ENCODE peak calls at places on chromosomes 1 and 21, in eight cellular contexts. S, P, Y, L, Z, G, D and E are unnamed samples.

GRCh38 chr1:8848663-8849386 is 29.7 kb downstream of the ENO1 start:
- DNase-seq in L (peak), Y (peak), Z (peak), G (peak), P (peak), D (peak), S (peak), E (no peak)

GRCh38 chr1:34266127-34266951 is 89.6 kb downstream of the C1orf94 start:
- DNase-seq in G (peak), S (no peak), Z (no peak), L (no peak), P (peak), D (no peak), Y (no peak), E (peak)

GRCh38 chr1:216175714-216176113 is 247.5 kb downstream of the USH2A start:
- DNase-seq in G (no peak), P (no peak), Y (no peak), D (no peak), L (no peak), Z (no peak), S (no peak), E (no peak)

GRCh38 chr1:14390816-14391215 is 207.7 kb upstream of the KAZN start:
- DNase-seq in Y (no peak), S (no peak), P (no peak), G (no peak), L (no peak), D (no peak), Z (no peak), E (no peak)

GRCh38 chr1:20682571-20683236 is 21.5 kb upstream of the DDOST start:
- DNase-seq in L (no peak), Y (no peak), P (no peak), S (no peak), Z (no peak), G (peak), D (no peak), E (no peak)

GRCh38 chr1:22971161-22972062 is 1.3 kb downstream of the LACTBL1 start:
- DNase-seq in D (no peak), Y (no peak), S (peak), G (no peak), Z (no peak), P (no peak), L (no peak), E (no peak)

GRCh38 chr1:94110021-94110761 is 10.8 kb downstream of the ABCA4 start:
- DNase-seq in D (no peak), L (no peak), P (no peak), Z (no peak), S (no peak), G (no peak), Y (no peak), E (no peak)

GRCh38 chr1:29033829-29034466 is 89.8 kb downstream of the TMEM200B start:
- DNase-seq in D (no peak), Z (peak), Y (no peak), S (peak), P (peak), G (peak), L (no peak), E (no peak)

GRCh38 chr1:203084588-203085527 is 954 bp downstream of the MYOG start:
- DNase-seq in P (no peak), Y (no peak), D (peak), G (no peak), L (no peak), S (no peak), Z (no peak), E (peak)

GRCh38 chr1:10901894-10902805 is 105.7 kb upstream of the CASZ1 start:
- DNase-seq in Z (no peak), D (no peak), P (no peak), S (no peak), Y (no peak), G (no peak), L (no peak), E (no peak)

GRCh38 chr1:216183007-216183406 is 240.2 kb downstream of the USH2A start:
- DNase-seq in L (no peak), Y (no peak), Z (no peak), S (peak), G (no peak), P (peak), D (no peak), E (no peak)

GRCh38 chr1:115476616-115477015 is 138.6 kb upstream of the NGF start:
- DNase-seq in P (no peak), D (no peak), L (no peak), Y (no peak), G (no peak), S (no peak), Z (no peak), E (no peak)

GRCh38 chr1:9720785-9721605 is 69.5 kb downstream of the PIK3CD start:
- DNase-seq in L (no peak), P (no peak), D (no peak), Z (no peak), G (no peak), S (no peak), Y (no peak), E (no peak)

GRCh38 chr1:92736395-92736794 is 48.5 kb downstream of the EVI5 start:
- DNase-seq in Y (no peak), G (no peak), Z (no peak), P (no peak), L (no peak), D (no peak), S (peak), E (no peak)

GRCh38 chr1:41807390-41807789 is 111.3 kb downstream of the HIVEP3 start:
- DNase-seq in S (no peak), Y (no peak), G (no peak), Z (no peak), D (no peak), L (no peak), P (no peak), E (no peak)

GRCh38 chr1:70317087-70317486 is 37.4 kb downstream of the ANKRD13C start:
- DNase-seq in D (no peak), P (no peak), Z (no peak), L (no peak), S (no peak), G (no peak), Y (no peak), E (no peak)

GRCh38 chr1:26190373-26190987 is at the start of gene CATSPER4:
- DNase-seq in D (no peak), Z (peak), S (peak), P (no peak), G (no peak), L (no peak), Y (no peak), E (no peak)

GRCh38 chr1:220691039-220691684 is 999 bp downstream of the C1orf115 start:
- DNase-seq in S (no peak), D (no peak), L (no peak), G (no peak), P (no peak), Z (no peak), Y (no peak), E (no peak)

GRCh38 chr1:212951058-212951923 is 950 bp downstream of the VASH2 start:
- DNase-seq in Y (no peak), D (no peak), P (no peak), G (no peak), Z (peak), L (no peak), S (no peak), E (no peak)

GRCh38 chr1:145692785-145693443 is 14.3 kb downstream of the PDZK1 start:
- DNase-seq in S (peak), D (no peak), L (no peak), Y (no peak), G (no peak), Z (no peak), P (no peak), E (no peak)

GRCh38 chr21:42595281-42596187 is 57.9 kb upstream of the PDE9A start:
- DNase-seq in D (peak), L (no peak), S (no peak), Z (no peak), Y (no peak), P (no peak), G (no peak), E (no peak)